ENCODE peak calls at places on chromosomes 2 and 18, in nine cellular contexts. F is spleen, C is GM12878, K is IMR-90, N is HCT116, O is stomach, D is thyroid gland, W is body of pancreas, A is uterus. P is an unnamed sample.

GRCh38 chr2:102783506-102784189 is 21.8 kb downstream of the TMEM182 start:
- DNase-seq in F (no peak), C (no peak), K (no peak), N (no peak), O (no peak), D (no peak), W (no peak), A (no peak), P (no peak)

GRCh38 chr2:160324161-160324768 is 124.2 kb upstream of the ITGB6 start:
- DNase-seq in F (peak), C (no peak), K (peak), N (peak), O (peak), D (peak), W (peak), A (peak), P (peak)

GRCh38 chr2:186573528-186573927 is 16.3 kb upstream of the ITGAV start:
- DNase-seq in F (no peak), C (no peak), K (no peak), N (no peak), O (no peak), D (no peak), W (no peak), A (no peak), P (no peak)

GRCh38 chr2:85383850-85384249 is 26.3 kb downstream of the CAPG start:
- DNase-seq in F (no peak), C (no peak), K (no peak), N (no peak), O (no peak), D (no peak), W (no peak), A (no peak), P (no peak)

GRCh38 chr18:48455555-48456478 is 46.6 kb upstream of the ZBTB7C start:
- DNase-seq in F (no peak), C (no peak), K (peak), N (peak), O (no peak), D (peak), W (no peak), A (no peak), P (peak)

GRCh38 chr2:217501887-217502286 is 500.9 kb downstream of the TNS1 start:
- DNase-seq in F (no peak), C (no peak), K (no peak), N (no peak), O (no peak), D (no peak), W (no peak), A (no peak), P (no peak)

GRCh38 chr18:8943900-8944870 is 158.3 kb upstream of the NDUFV2 start:
- DNase-seq in F (no peak), C (no peak), K (peak), N (no peak), O (no peak), D (no peak), W (no peak), A (no peak), P (no peak)

GRCh38 chr2:160042054-160042453 is 20.4 kb downstream of the PLA2R1 start:
- DNase-seq in F (no peak), C (no peak), K (no peak), N (no peak), O (no peak), D (no peak), W (no peak), A (no peak), P (no peak)

GRCh38 chr2:156466739-156467405 is 30.7 kb downstream of the GPD2 start:
- DNase-seq in F (no peak), C (no peak), K (peak), N (no peak), O (peak), D (peak), W (peak), A (no peak), P (no peak)

GRCh38 chr2:64996914-64997313 is 7.7 kb downstream of the SLC1A4 start:
- DNase-seq in F (no peak), C (no peak), K (no peak), N (no peak), O (no peak), D (no peak), W (no peak), A (no peak), P (no peak)

GRCh38 chr18:6120820-6121279 is 225.5 kb upstream of the TMEM200C start:
- DNase-seq in F (no peak), C (no peak), K (no peak), N (no peak), O (no peak), D (no peak), W (no peak), A (no peak), P (no peak)

GRCh38 chr2:124983595-124983994 is 958.5 kb downstream of the CNTNAP5 start:
- DNase-seq in F (no peak), C (no peak), K (peak), N (no peak), O (no peak), D (no peak), W (no peak), A (no peak), P (no peak)

GRCh38 chr2:23602113-23602512 is 217.1 kb downstream of the KLHL29 start:
- DNase-seq in F (peak), C (no peak), K (peak), N (no peak), O (no peak), D (no peak), W (no peak), A (peak), P (peak)

GRCh38 chr2:128325665-128326181 is 7.1 kb upstream of the HS6ST1 start:
- DNase-seq in F (no peak), C (no peak), K (no peak), N (no peak), O (peak), D (no peak), W (peak), A (no peak), P (no peak)

GRCh38 chr2:5794012-5794411 is 101.8 kb downstream of the SOX11 start:
- DNase-seq in F (no peak), C (no peak), K (no peak), N (no peak), O (no peak), D (no peak), W (no peak), A (no peak), P (no peak)
- H3K4me3 ChIP-seq in F (no peak), C (no peak), K (no peak), N (no peak), O (no peak), D (no peak), W (no peak), A (no peak), P (no peak)

GRCh38 chr2:118165595-118165994 is 77.3 kb downstream of the INSIG2 start:
- DNase-seq in F (no peak), C (no peak), K (no peak), N (no peak), O (no peak), D (no peak), W (no peak), A (no peak), P (no peak)

GRCh38 chr2:118168606-118169005 is 80.3 kb downstream of the INSIG2 start:
- DNase-seq in F (no peak), C (no peak), K (no peak), N (no peak), O (no peak), D (no peak), W (no peak), A (no peak), P (no peak)

GRCh38 chr2:118167026-118167425 is 78.8 kb downstream of the INSIG2 start:
- DNase-seq in F (no peak), C (no peak), K (no peak), N (no peak), O (no peak), D (no peak), W (no peak), A (no peak), P (no peak)

GRCh38 chr2:118166242-118166641 is 78.0 kb downstream of the INSIG2 start:
- DNase-seq in F (no peak), C (no peak), K (no peak), N (no peak), O (no peak), D (no peak), W (no peak), A (no peak), P (no peak)

GRCh38 chr2:118169359-118170005 is 81.2 kb downstream of the INSIG2 start:
- DNase-seq in F (peak), C (no peak), K (no peak), N (no peak), O (no peak), D (no peak), W (no peak), A (no peak), P (no peak)
- TF ChIP-seq CTCF in F (peak), C (no peak), K (no peak), N (peak), O (no peak), D (no peak), W (no peak), A (no peak), P (no peak)

DNA sequence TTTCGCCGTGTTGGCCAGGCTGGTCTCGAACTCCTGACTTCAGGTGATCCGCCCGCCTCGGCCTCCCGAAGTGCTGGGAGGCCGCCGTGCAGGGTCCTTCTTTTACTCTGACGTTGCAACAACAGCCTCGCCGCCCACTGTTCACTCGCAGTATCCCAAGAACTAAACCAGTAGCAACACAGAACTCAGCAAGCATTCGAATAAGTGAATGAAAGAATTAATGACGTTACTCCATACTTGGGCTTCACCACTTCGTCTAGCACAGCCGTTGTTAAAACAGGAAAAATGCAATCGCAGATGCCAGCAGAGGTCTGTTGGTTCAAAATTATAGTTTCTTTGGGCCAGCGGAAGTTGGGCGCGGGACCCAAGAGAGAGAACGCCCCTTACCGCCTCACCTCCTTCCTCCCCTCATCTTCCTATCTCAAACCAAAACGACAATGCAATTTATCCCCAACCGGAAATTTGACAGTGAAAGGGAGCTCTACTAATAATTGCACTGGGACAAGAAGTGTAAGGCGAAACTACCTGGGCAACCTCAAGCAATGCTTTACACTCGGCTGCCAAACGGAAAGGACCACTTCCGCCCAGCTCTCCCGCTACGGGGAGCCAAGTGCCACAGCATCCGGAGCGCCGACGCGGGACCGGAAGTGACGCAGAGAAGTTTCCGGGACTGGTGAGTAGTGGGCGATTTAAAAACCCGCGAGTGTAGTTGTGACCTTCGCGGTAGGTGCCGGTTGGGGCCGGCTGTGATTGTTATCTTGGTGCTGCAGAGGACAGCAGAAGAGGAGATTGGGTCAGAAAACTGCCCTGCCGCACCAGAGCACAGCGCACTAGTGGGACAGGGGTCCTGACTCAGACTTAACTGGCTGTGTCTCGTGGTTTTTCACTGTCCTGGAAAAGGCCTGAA is at the start of the genes NIF3L1 and PPIL3:
- DNase-seq in F (peak), C (peak), K (peak), N (peak), O (peak), D (peak), W (peak), A (peak), P (peak)
- TF ChIP-seq POLR2A in F (peak), C (peak), K (peak), N (peak), O (no peak), D (no peak), W (no peak), A (peak), P (peak)

GRCh38 chr2:179701524-179702110 is 159.8 kb downstream of the ZNF385B start:
- DNase-seq in F (no peak), C (no peak), K (peak), N (no peak), O (no peak), D (no peak), W (no peak), A (no peak), P (no peak)
- H3K4me3 ChIP-seq in F (no peak), C (no peak), K (no peak), N (no peak), O (no peak), D (no peak), W (no peak), A (no peak), P (no peak)

P was measured in NB4.